ENCODE peak calls at places on chromosomes 12 and 14, in six cellular contexts. One of them, this sample, is unnamed.

GRCh38 chr14:101405171-101405883 is 156.0 kb upstream of the DIO3 start:
- DNase-seq in activated CD4-positive, alpha-beta T cell treated with anti-CD3 and anti-CD28 coated beads, Interleukin-2, amount 50 U/mL, for 1 hour: no peak
- DNase-seq in activated T-cell treated with anti-CD3 and anti-CD28 coated beads, Interleukin-2, amount 50 U/mL, for 24 hours: no peak
- DNase-seq in central memory CD8-positive, alpha-beta T cell: no peak
- DNase-seq in HCEC 1CT: no peak
- DNase-seq in posterior cingulate gyrus: no peak
- DNase-seq in this sample: no peak

GRCh38 chr14:67641902-67642749 is 22.4 kb downstream of the ARG2 start:
- DNase-seq in activated T-cell treated with anti-CD3 and anti-CD28 coated beads, Interleukin-2, amount 50 U/mL, for 24 hours: no peak
- DNase-seq in HCEC 1CT: no peak
- DNase-seq in central memory CD8-positive, alpha-beta T cell: no peak
- DNase-seq in activated CD4-positive, alpha-beta T cell treated with anti-CD3 and anti-CD28 coated beads, Interleukin-2, amount 50 U/mL, for 1 hour: no peak
- DNase-seq in posterior cingulate gyrus: no peak
- DNase-seq in this sample: peak

GRCh38 chr14:105034314-105035039 is 13.6 kb upstream of the CDCA4 start:
- DNase-seq in posterior cingulate gyrus: no peak
- DNase-seq in HCEC 1CT: no peak
- DNase-seq in activated T-cell treated with anti-CD3 and anti-CD28 coated beads, Interleukin-2, amount 50 U/mL, for 24 hours: no peak
- DNase-seq in activated CD4-positive, alpha-beta T cell treated with anti-CD3 and anti-CD28 coated beads, Interleukin-2, amount 50 U/mL, for 1 hour: no peak
- DNase-seq in central memory CD8-positive, alpha-beta T cell: no peak
- DNase-seq in this sample: no peak

GRCh38 chr12:67433393-67434175 is 164.4 kb downstream of the CAND1 start:
- DNase-seq in activated T-cell treated with anti-CD3 and anti-CD28 coated beads, Interleukin-2, amount 50 U/mL, for 24 hours: no peak
- DNase-seq in HCEC 1CT: peak
- DNase-seq in central memory CD8-positive, alpha-beta T cell: no peak
- DNase-seq in activated CD4-positive, alpha-beta T cell treated with anti-CD3 and anti-CD28 coated beads, Interleukin-2, amount 50 U/mL, for 1 hour: no peak
- DNase-seq in posterior cingulate gyrus: no peak
- DNase-seq in this sample: no peak

GRCh38 chr14:41606249-41607118 is at the start of gene LRFN5:
- DNase-seq in central memory CD8-positive, alpha-beta T cell: no peak
- DNase-seq in activated CD4-positive, alpha-beta T cell treated with anti-CD3 and anti-CD28 coated beads, Interleukin-2, amount 50 U/mL, for 1 hour: no peak
- DNase-seq in activated T-cell treated with anti-CD3 and anti-CD28 coated beads, Interleukin-2, amount 50 U/mL, for 24 hours: peak
- DNase-seq in posterior cingulate gyrus: no peak
- DNase-seq in HCEC 1CT: no peak
- DNase-seq in this sample: no peak

GRCh38 chr14:56131004-56131864 is 13.0 kb downstream of the PELI2 start:
- DNase-seq in HCEC 1CT: no peak
- DNase-seq in posterior cingulate gyrus: no peak
- DNase-seq in activated T-cell treated with anti-CD3 and anti-CD28 coated beads, Interleukin-2, amount 50 U/mL, for 24 hours: no peak
- DNase-seq in activated CD4-positive, alpha-beta T cell treated with anti-CD3 and anti-CD28 coated beads, Interleukin-2, amount 50 U/mL, for 1 hour: no peak
- DNase-seq in central memory CD8-positive, alpha-beta T cell: no peak
- DNase-seq in this sample: no peak

GRCh38 chr12:67957383-67957782 is 31.9 kb upstream of the IFNG-AS1 start:
- DNase-seq in activated CD4-positive, alpha-beta T cell treated with anti-CD3 and anti-CD28 coated beads, Interleukin-2, amount 50 U/mL, for 1 hour: no peak
- DNase-seq in activated T-cell treated with anti-CD3 and anti-CD28 coated beads, Interleukin-2, amount 50 U/mL, for 24 hours: no peak
- DNase-seq in HCEC 1CT: no peak
- DNase-seq in central memory CD8-positive, alpha-beta T cell: no peak
- DNase-seq in posterior cingulate gyrus: no peak
- DNase-seq in this sample: no peak

GRCh38 chr14:55136868-55137785 is 8.1 kb downstream of the LGALS3 start:
- DNase-seq in central memory CD8-positive, alpha-beta T cell: no peak
- DNase-seq in HCEC 1CT: no peak
- DNase-seq in activated CD4-positive, alpha-beta T cell treated with anti-CD3 and anti-CD28 coated beads, Interleukin-2, amount 50 U/mL, for 1 hour: no peak
- DNase-seq in activated T-cell treated with anti-CD3 and anti-CD28 coated beads, Interleukin-2, amount 50 U/mL, for 24 hours: no peak
- DNase-seq in posterior cingulate gyrus: peak
- DNase-seq in this sample: no peak

GRCh38 chr14:33668066-33668465 is 282.8 kb downstream of the EGLN3 start:
- DNase-seq in activated T-cell treated with anti-CD3 and anti-CD28 coated beads, Interleukin-2, amount 50 U/mL, for 24 hours: no peak
- DNase-seq in posterior cingulate gyrus: no peak
- DNase-seq in central memory CD8-positive, alpha-beta T cell: no peak
- DNase-seq in HCEC 1CT: no peak
- DNase-seq in activated CD4-positive, alpha-beta T cell treated with anti-CD3 and anti-CD28 coated beads, Interleukin-2, amount 50 U/mL, for 1 hour: no peak
- DNase-seq in this sample: no peak

GRCh38 chr12:68042212-68042699 is 53.0 kb downstream of the IFNG-AS1 start:
- DNase-seq in HCEC 1CT: no peak
- DNase-seq in posterior cingulate gyrus: no peak
- DNase-seq in central memory CD8-positive, alpha-beta T cell: no peak
- DNase-seq in activated T-cell treated with anti-CD3 and anti-CD28 coated beads, Interleukin-2, amount 50 U/mL, for 24 hours: no peak
- DNase-seq in activated CD4-positive, alpha-beta T cell treated with anti-CD3 and anti-CD28 coated beads, Interleukin-2, amount 50 U/mL, for 1 hour: no peak
- DNase-seq in this sample: no peak

GRCh38 chr14:86532219-86532618 is 1002.3 kb downstream of the FLRT2 start:
- DNase-seq in activated T-cell treated with anti-CD3 and anti-CD28 coated beads, Interleukin-2, amount 50 U/mL, for 24 hours: no peak
- DNase-seq in posterior cingulate gyrus: no peak
- DNase-seq in HCEC 1CT: no peak
- DNase-seq in activated CD4-positive, alpha-beta T cell treated with anti-CD3 and anti-CD28 coated beads, Interleukin-2, amount 50 U/mL, for 1 hour: no peak
- DNase-seq in central memory CD8-positive, alpha-beta T cell: no peak
- DNase-seq in this sample: no peak

GRCh38 chr12:63846249-63846967 is 1.9 kb downstream of the SRGAP1 start:
- DNase-seq in posterior cingulate gyrus: no peak
- DNase-seq in activated CD4-positive, alpha-beta T cell treated with anti-CD3 and anti-CD28 coated beads, Interleukin-2, amount 50 U/mL, for 1 hour: no peak
- DNase-seq in activated T-cell treated with anti-CD3 and anti-CD28 coated beads, Interleukin-2, amount 50 U/mL, for 24 hours: no peak
- DNase-seq in HCEC 1CT: no peak
- DNase-seq in central memory CD8-positive, alpha-beta T cell: no peak
- DNase-seq in this sample: no peak

GRCh38 chr12:116551952-116552749 is 7.0 kb upstream of the MAP1LC3B2 start:
- DNase-seq in HCEC 1CT: peak
- DNase-seq in central memory CD8-positive, alpha-beta T cell: no peak
- DNase-seq in activated CD4-positive, alpha-beta T cell treated with anti-CD3 and anti-CD28 coated beads, Interleukin-2, amount 50 U/mL, for 1 hour: no peak
- DNase-seq in posterior cingulate gyrus: no peak
- DNase-seq in activated T-cell treated with anti-CD3 and anti-CD28 coated beads, Interleukin-2, amount 50 U/mL, for 24 hours: no peak
- DNase-seq in this sample: no peak

This sample was measured in CD4-positive, CD25-positive, alpha-beta regulatory T cell.